ENCODE peak calls at places on chromosomes 3 and 15, in seven cellular contexts. W is choroid plexus epithelial cell, E is T-cell, C is stromal cell of bone marrow, L is posterior cingulate gyrus, H is occipital lobe, B is tibial nerve. M is an unnamed sample.

GRCh38 chr15:61871926-61872522 is 188.2 kb downstream of the VPS13C start:
- DNase-seq in E (no peak), C (peak; percentile 3), B (no peak), L (no peak), W (peak; percentile 50), H (no peak), M (no peak)

GRCh38 chr3:49238274-49239127 is 38.5 kb downstream of the C3orf62 start:
- DNase-seq in B (no peak), E (no peak), H (no peak), C (no peak), W (peak; percentile 81), L (no peak), M (peak; percentile 60)

GRCh38 chr3:45537960-45538640 is 56.5 kb upstream of the LIMD1 start:
- DNase-seq in L (no peak), C (no peak), B (no peak), E (no peak), W (no peak), H (no peak), M (no peak)

GRCh38 chr15:40847225-40847961 is 3.5 kb downstream of the SPINT1 start:
- DNase-seq in E (no peak), W (peak; percentile 62), H (no peak), L (no peak), B (no peak), C (no peak), M (peak; percentile 71)

GRCh38 chr15:42077680-42078079 is 16.7 kb downstream of the PLA2G4D start:
- DNase-seq in C (no peak), B (no peak), L (no peak), H (no peak), E (no peak), W (no peak), M (no peak)

GRCh38 chr15:35078221-35078915 is 6.7 kb downstream of the NANOGP8 start:
- DNase-seq in L (peak; percentile 36), C (peak; percentile 21), H (peak; percentile 8), B (no peak), W (peak; percentile 83), E (peak; percentile 6), M (no peak)

GRCh38 chr3:39290255-39290654 is 10.4 kb upstream of the CX3CR1 start:
- DNase-seq in L (no peak), C (peak; percentile 8), E (no peak), W (peak; percentile 23), H (no peak), B (no peak), M (no peak)

GRCh38 chr3:45716790-45717336 is 27.7 kb downstream of the SACM1L start:
- DNase-seq in L (no peak), C (no peak), E (no peak), W (no peak), H (no peak), B (no peak), M (no peak)

GRCh38 chr3:17473761-17474160 is 268.7 kb downstream of the TBC1D5 start:
- DNase-seq in H (no peak), C (no peak), L (no peak), B (no peak), W (peak; percentile 49), E (no peak), M (no peak)